ENCODE peak calls at places on chromosomes 2 and 18, in seven cellular contexts. W, V, F, L, Y, E and U are unnamed samples.

GRCh38 chr18:79902640-79903039 is 48.8 kb downstream of the SLC66A2 start:
- DNase-seq in W (no peak), V (peak), F (no peak), L (no peak), Y (peak), E (no peak), U (no peak)

GRCh38 chr2:82652117-82652516 is 1807.0 kb downstream of the SUCLG1 start:
- DNase-seq in W (no peak), V (no peak), F (no peak), L (no peak), Y (no peak), E (no peak), U (no peak)

GRCh38 chr2:212005077-212005671 is 533.4 kb downstream of the ERBB4 start:
- DNase-seq in W (peak), V (no peak), F (no peak), L (no peak), Y (no peak), E (no peak), U (no peak)

GRCh38 chr2:169087757-169088379 is 18.5 kb downstream of the DHRS9 start:
- DNase-seq in W (no peak), V (no peak), F (no peak), L (no peak), Y (no peak), E (no peak), U (no peak)

GRCh38 chr2:120267348-120267747 is 14.7 kb downstream of the RALB start:
- DNase-seq in W (no peak), V (no peak), F (no peak), L (no peak), Y (no peak), E (no peak), U (no peak)

GRCh38 chr2:205358351-205358815 is 323.9 kb upstream of the NRP2 start:
- DNase-seq in W (peak), V (no peak), F (no peak), L (no peak), Y (no peak), E (no peak), U (no peak)

GRCh38 chr18:77130229-77131099 is 2.1 kb downstream of the MBP start:
- DNase-seq in W (no peak), V (no peak), F (no peak), L (no peak), Y (peak), E (no peak), U (no peak)

GRCh38 chr18:286515-287310 is 18.9 kb upstream of the THOC1 start:
- DNase-seq in W (peak), V (no peak), F (no peak), L (no peak), Y (no peak), E (no peak), U (no peak)

GRCh38 chr2:218082586-218083351 is 13.7 kb downstream of the RUFY4 start:
- DNase-seq in W (no peak), V (no peak), F (no peak), L (no peak), Y (no peak), E (no peak), U (no peak)

GRCh38 chr2:226800941-226801784 is 1.5 kb upstream of the IRS1 start:
- DNase-seq in W (peak), V (peak), F (peak), L (peak), Y (peak), E (peak), U (peak)
- TF ChIP-seq POLR2A in W (no peak), V (peak), F (peak), L (peak), Y (peak), E (peak), U (no peak)

GRCh38 chr2:238231251-238231793 is 8.5 kb downstream of the HES6 start:
- DNase-seq in W (peak), V (peak), F (peak), L (no peak), Y (peak), E (no peak), U (no peak)
- TF ChIP-seq POLR2A in W (no peak), V (no peak), F (no peak), L (no peak), Y (no peak), E (no peak), U (no peak)

GRCh38 chr18:6220129-6220528 is 194.6 kb downstream of the L3MBTL4 start:
- DNase-seq in W (no peak), V (no peak), F (no peak), L (no peak), Y (no peak), E (no peak), U (no peak)

GRCh38 chr18:6222271-6222670 is 192.4 kb downstream of the L3MBTL4 start:
- DNase-seq in W (no peak), V (no peak), F (no peak), L (no peak), Y (no peak), E (no peak), U (no peak)

GRCh38 chr18:6221602-6222014 is 193.1 kb downstream of the L3MBTL4 start:
- DNase-seq in W (no peak), V (no peak), F (no peak), L (no peak), Y (no peak), E (no peak), U (no peak)

GRCh38 chr18:6215888-6216287 is 198.8 kb downstream of the L3MBTL4 start:
- DNase-seq in W (no peak), V (no peak), F (no peak), L (no peak), Y (no peak), E (no peak), U (no peak)

DNA sequence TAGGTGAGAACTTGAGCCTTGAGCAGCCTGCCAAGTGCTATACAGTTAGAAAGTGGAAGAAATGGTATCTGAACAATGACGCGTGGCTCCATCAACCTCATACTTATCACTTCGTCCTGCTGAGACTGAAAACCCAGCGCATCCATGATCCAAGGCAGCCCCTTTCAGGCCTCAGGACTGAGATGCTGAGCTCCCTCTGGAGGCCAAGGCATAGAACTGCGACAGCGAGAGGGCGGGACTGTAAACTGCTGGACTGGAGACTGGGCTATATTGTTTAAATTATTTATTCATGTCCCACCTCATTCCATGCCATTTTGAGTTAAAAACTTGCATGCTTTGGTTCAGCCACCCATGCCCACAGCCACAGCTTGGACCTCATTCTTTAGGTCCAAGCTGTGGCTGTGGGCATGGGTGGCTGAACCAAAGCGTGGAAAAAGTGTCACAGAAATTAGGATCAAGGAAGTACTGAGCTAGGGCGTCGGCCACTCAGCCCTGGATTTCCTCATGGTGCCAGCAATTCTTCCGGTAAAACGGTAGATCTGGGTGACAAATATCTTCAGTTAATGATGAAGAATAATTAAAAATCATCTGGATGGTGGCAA is 195.5 kb downstream of the L3MBTL4 start:
- DNase-seq in W (peak), V (no peak), F (no peak), L (peak), Y (no peak), E (no peak), U (no peak)
- TF ChIP-seq POLR2A in W (no peak), V (no peak), F (no peak), L (no peak), Y (no peak), E (no peak), U (no peak)

GRCh38 chr2:109238580-109238979 is 109.6 kb downstream of the SH3RF3 start:
- DNase-seq in W (peak), V (peak), F (peak), L (no peak), Y (peak), E (no peak), U (peak)
- TF ChIP-seq POLR2A in W (no peak), V (no peak), F (no peak), L (no peak), Y (no peak), E (no peak), U (no peak)

GRCh38 chr2:112887904-112888303 is 23.1 kb upstream of the IL37 start:
- DNase-seq in W (peak), V (no peak), F (no peak), L (no peak), Y (no peak), E (no peak), U (no peak)

GRCh38 chr2:112884869-112885502 is 26.0 kb upstream of the IL37 start:
- DNase-seq in W (no peak), V (peak), F (peak), L (peak), Y (no peak), E (no peak), U (peak)

GRCh38 chr2:112888350-112888749 is 22.6 kb upstream of the IL37 start:
- DNase-seq in W (no peak), V (no peak), F (no peak), L (no peak), Y (no peak), E (no peak), U (no peak)

GRCh38 chr2:112885503-112885897 is 25.5 kb upstream of the IL37 start:
- DNase-seq in W (peak), V (no peak), F (no peak), L (no peak), Y (no peak), E (no peak), U (no peak)

GRCh38 chr2:112886291-112886690 is 24.7 kb upstream of the IL37 start:
- DNase-seq in W (no peak), V (no peak), F (no peak), L (no peak), Y (no peak), E (no peak), U (no peak)
- TF ChIP-seq POLR2A in W (no peak), V (no peak), F (no peak), L (no peak), Y (no peak), E (no peak), U (no peak)

GRCh38 chr2:69829243-69830044 is at the start of gene GMCL1:
- DNase-seq in W (peak), V (peak), F (peak), L (peak), Y (peak), E (peak), U (peak)
- TF ChIP-seq POLR2A in W (peak), V (peak), F (peak), L (peak), Y (peak), E (peak), U (peak)

DNA sequence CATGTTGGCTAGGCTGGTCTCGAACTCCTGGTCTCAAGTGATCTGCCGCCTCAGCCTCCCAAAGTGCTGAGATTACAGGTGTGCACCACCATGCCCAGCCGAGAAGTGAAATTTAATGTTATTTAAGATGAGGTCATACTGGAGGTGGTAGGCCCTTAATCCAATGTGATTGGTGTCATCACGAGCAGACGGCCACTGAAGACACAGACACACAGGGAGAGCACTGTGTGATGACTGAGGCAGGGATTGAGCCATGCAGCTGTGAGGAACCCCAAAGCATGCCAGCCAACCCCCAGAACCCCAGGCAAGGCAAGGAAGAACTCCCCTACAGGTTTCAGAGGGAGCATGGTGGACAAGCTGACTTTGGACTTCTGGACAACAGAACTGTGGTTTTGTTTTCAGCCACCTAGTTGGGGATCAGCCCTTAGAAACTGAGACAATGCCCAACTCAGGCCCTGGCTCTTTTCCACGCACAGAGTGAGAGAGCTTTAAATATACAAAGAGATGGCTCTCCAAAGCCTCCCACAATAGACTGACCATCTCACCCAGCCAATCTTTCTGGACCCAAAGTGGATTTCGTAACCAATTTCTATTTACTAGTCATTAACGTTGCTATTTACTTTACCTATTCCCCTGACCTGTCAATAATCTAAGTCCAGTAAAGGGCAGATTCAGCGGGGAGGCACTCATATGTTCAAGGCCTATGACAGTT is 34.2 kb downstream of the TBC1D8 start:
- DNase-seq in W (no peak), V (no peak), F (no peak), L (no peak), Y (no peak), E (no peak), U (no peak)
- TF ChIP-seq POLR2A in W (no peak), V (no peak), F (no peak), L (no peak), Y (no peak), E (no peak), U (no peak)

GRCh38 chr2:232697059-232697806 is at the start of gene GIGYF2:
- DNase-seq in W (peak), V (peak), F (peak), L (peak), Y (peak), E (peak), U (peak)
- TF ChIP-seq POLR2A in W (peak), V (peak), F (peak), L (peak), Y (no peak), E (peak), U (peak)